ENCODE peak calls at places on chromosome 12, in four cellular contexts. C is IMR-90, P is H1, M is mesenchymal stem cell. N is an unnamed sample.

GRCh38 chr12:52528641-52529143 is 8.5 kb upstream of the KRT5 start:
- DNase-seq in C (no peak), P (no peak), M (no peak), N (no peak)

GRCh38 chr12:118645219-118645618 is 268.9 kb downstream of the SUDS3 start:
- DNase-seq in C (no peak), P (no peak), M (no peak), N (peak)

GRCh38 chr12:120367252-120367923 is 1.6 kb downstream of the MSI1 start:
- DNase-seq in C (no peak), P (no peak), M (no peak), N (peak)

GRCh38 chr12:45336762-45337596 is 121.1 kb downstream of the ANO6 start:
- DNase-seq in C (peak), P (no peak), M (peak), N (no peak)

GRCh38 chr12:92695577-92695976 is 7.2 kb upstream of the PLEKHG7 start:
- DNase-seq in C (no peak), P (no peak), M (no peak), N (no peak)

GRCh38 chr12:83537428-83538053 is 850.8 kb downstream of the TMTC2 start:
- DNase-seq in C (no peak), P (no peak), M (no peak), N (no peak)

GRCh38 chr12:47773858-47774580 is 981 bp downstream of the SLC48A1 start:
- DNase-seq in C (no peak), P (no peak), M (no peak), N (no peak)

GRCh38 chr12:93727195-93727811 is 50.1 kb downstream of the CRADD start:
- DNase-seq in C (no peak), P (no peak), M (peak), N (no peak)

GRCh38 chr12:67091204-67091603 is 178.0 kb upstream of the CAND1 start:
- DNase-seq in C (no peak), P (no peak), M (no peak), N (no peak)

GRCh38 chr12:20144341-20144740 is 224.0 kb upstream of the PDE3A start:
- DNase-seq in C (no peak), P (no peak), M (no peak), N (no peak)

GRCh38 chr12:10098762-10099161 is at the start of gene CLEC1A:
- DNase-seq in C (no peak), P (peak), M (peak), N (peak)

GRCh38 chr12:122946690-122947271 is 19.5 kb downstream of the ABCB9 start:
- DNase-seq in C (peak), P (no peak), M (peak), N (peak)

GRCh38 chr12:71639341-71639760 is 24.3 kb downstream of the ZFC3H1 start:
- DNase-seq in C (no peak), P (no peak), M (no peak), N (peak)

GRCh38 chr12:96078281-96078761 is 42.9 kb upstream of the LTA4H start:
- DNase-seq in C (peak), P (no peak), M (no peak), N (no peak)

GRCh38 chr12:23909559-23909958 is 39.9 kb downstream of the SOX5 start:
- DNase-seq in C (no peak), P (no peak), M (no peak), N (no peak)

GRCh38 chr12:110698171-110698902 is 9.4 kb upstream of the HVCN1 start:
- DNase-seq in C (peak), P (peak), M (peak), N (peak)

GRCh38 chr12:89827592-89827991 is 119.0 kb upstream of the ATP2B1 start:
- DNase-seq in C (no peak), P (no peak), M (no peak), N (peak)

GRCh38 chr12:92612611-92613010 is 90.2 kb upstream of the PLEKHG7 start:
- DNase-seq in C (no peak), P (no peak), M (no peak), N (no peak)

GRCh38 chr12:104582739-104583138 is 126.0 kb downstream of the CHST11 start:
- DNase-seq in C (no peak), P (no peak), M (no peak), N (no peak)

GRCh38 chr12:55720894-55721444 is 776 bp downstream of the RDH5 start:
- DNase-seq in C (peak), P (no peak), M (peak), N (no peak)

GRCh38 chr12:67388331-67389163 is 119.4 kb downstream of the CAND1 start:
- DNase-seq in C (no peak), P (no peak), M (no peak), N (peak)

GRCh38 chr12:69645031-69645430 is 34.3 kb upstream of the LRRC10 start:
- DNase-seq in C (peak), P (no peak), M (no peak), N (no peak)

GRCh38 chr12:111438501-111438900 is 32.8 kb downstream of the SH2B3 start:
- DNase-seq in C (peak), P (no peak), M (peak), N (peak)

GRCh38 chr12:119055977-119056376 is 74.6 kb downstream of the SRRM4 start:
- DNase-seq in C (no peak), P (no peak), M (no peak), N (no peak)

GRCh38 chr12:107616941-107617340 is 68.7 kb upstream of the PWP1 start:
- DNase-seq in C (no peak), P (no peak), M (no peak), N (no peak)

GRCh38 chr12:77946541-77947021 is 115.9 kb downstream of the NAV3 start:
- DNase-seq in C (peak), P (no peak), M (no peak), N (no peak)

GRCh38 chr12:86777335-86777734 is 521.1 kb upstream of the MGAT4C start:
- DNase-seq in C (no peak), P (no peak), M (no peak), N (no peak)

GRCh38 chr12:58387199-58387598 is 445.8 kb downstream of the ATP23 start:
- DNase-seq in C (peak), P (no peak), M (peak), N (peak)

GRCh38 chr12:16568873-16569272 is 37.1 kb downstream of the LMO3 start:
- DNase-seq in C (no peak), P (no peak), M (no peak), N (peak)

GRCh38 chr12:26830783-26831601 is 2.0 kb downstream of the ITPR2 start:
- DNase-seq in C (no peak), P (no peak), M (peak), N (peak)

GRCh38 chr12:117580718-117581062 is 219.3 kb upstream of the NOS1 start:
- DNase-seq in C (no peak), P (peak), M (no peak), N (peak)

GRCh38 chr12:99983721-99984258 is 946 bp downstream of the ANKS1B start:
- DNase-seq in C (no peak), P (no peak), M (no peak), N (peak)

GRCh38 chr12:124513297-124513867 is 54.0 kb downstream of the NCOR2 start:
- DNase-seq in C (no peak), P (peak), M (no peak), N (peak)
- H3K4me3 ChIP-seq in C (no peak), P (peak), M (peak), N (no peak)

GRCh38 chr12:31324845-31325523 is 966 bp downstream of the SINHCAF start:
- DNase-seq in C (peak), P (no peak), M (peak), N (peak)
- H2BK120ac ChIP-seq in C (peak), P (peak), M (peak), N (peak)

DNA sequence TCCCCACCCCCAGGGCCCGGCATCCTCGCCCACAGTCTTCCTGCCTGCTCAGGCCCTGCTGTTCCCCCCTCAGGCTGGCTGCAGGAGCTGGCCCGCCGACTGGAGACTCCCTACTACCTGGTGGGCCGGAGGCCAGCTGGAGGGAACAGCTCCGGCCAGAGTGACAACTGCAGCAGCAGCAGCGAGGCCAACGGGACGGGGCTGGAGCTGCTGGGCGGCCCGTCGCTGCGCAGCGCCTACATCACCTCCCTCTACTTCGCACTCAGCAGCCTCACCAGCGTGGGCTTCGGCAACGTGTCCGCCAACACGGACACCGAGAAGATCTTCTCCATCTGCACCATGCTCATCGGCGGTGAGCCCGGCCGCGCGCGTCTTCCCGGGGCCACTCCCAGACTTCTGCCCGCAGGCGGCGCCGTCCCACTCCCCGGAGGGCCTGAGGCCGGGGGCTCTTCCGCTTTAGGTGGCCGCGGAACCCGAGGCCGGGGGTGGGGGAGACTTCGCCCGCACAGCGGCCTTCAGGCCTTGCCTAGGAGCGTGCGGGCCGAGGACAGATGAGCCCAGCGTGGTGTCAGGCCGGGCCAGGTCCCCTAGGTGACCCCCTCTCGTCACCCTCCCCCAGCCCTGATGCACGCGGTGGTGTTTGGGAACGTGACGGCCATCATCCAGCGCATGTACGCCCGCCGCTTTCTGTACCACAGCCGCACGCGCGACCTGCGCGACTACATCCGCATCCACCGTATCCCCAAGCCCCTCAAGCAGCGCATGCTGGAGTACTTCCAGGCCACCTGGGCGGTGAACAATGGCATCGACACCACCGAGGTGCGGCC is 10.2 kb downstream of the KCNH3 start:
- DNase-seq in C (no peak), P (no peak), M (peak), N (peak)
- H4K8ac ChIP-seq in C (peak), P (peak), M (peak), N (no peak)

GRCh38 chr12:53752192-53752601 is 418 bp upstream of the CISTR start:
- DNase-seq in C (no peak), P (no peak), M (no peak), N (no peak)

GRCh38 chr12:53750812-53751335 is 905 bp downstream of the CISTR start:
- DNase-seq in C (peak), P (no peak), M (peak), N (peak)

GRCh38 chr12:53751336-53752191 is at the start of gene CISTR:
- DNase-seq in C (no peak), P (no peak), M (peak), N (peak)

GRCh38 chr12:53754196-53754595 is 2.4 kb upstream of the CISTR start:
- DNase-seq in C (no peak), P (no peak), M (no peak), N (peak)

GRCh38 chr12:53752651-53753050 is 872 bp upstream of the CISTR start:
- DNase-seq in C (no peak), P (no peak), M (no peak), N (no peak)
- H3K4me3 ChIP-seq in C (no peak), P (no peak), M (no peak), N (no peak)

GRCh38 chr12:105740970-105741725 is 397.6 kb downstream of the NUAK1 start:
- DNase-seq in C (peak), P (no peak), M (peak), N (no peak)
- H2BK120ac ChIP-seq in C (no peak), P (peak), M (no peak), N (no peak)

DNA sequence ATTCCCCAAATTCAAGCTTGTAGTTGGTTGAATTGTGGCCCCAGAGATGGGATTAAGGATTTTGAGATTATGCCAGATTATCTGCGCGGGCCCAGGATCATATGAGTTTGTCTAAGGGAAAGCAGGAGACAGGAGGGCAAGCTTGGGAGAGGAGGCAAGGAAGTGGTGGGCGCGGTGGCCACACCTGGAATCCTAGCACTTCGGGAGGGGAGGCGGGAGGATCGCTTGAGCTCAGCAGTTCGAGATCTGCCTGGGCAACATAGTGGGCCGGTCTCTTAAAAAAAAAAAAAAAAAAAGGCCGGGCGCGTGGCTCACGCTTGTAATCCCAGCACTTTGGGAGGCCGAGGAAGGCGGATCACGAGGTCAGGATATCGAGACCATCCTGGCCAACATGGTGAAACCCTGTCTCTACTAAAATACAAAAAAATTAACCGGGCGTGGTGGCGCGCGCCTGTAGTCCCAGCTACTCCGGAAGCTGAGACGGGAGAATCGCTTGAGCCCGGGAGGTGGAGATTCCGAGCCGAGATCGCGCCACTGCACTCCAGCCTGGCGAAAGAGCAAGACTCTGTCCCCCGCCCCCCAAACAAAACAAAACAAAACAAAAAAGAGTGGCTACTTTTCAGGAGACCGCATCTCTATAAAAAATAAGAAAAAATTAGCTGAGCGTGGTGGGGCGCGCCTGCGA is 854 bp upstream of the PUS1 start:
- DNase-seq in C (peak), P (no peak), M (peak), N (peak)
- H4K8ac ChIP-seq in C (peak), P (peak), M (peak), N (no peak)

DNA sequence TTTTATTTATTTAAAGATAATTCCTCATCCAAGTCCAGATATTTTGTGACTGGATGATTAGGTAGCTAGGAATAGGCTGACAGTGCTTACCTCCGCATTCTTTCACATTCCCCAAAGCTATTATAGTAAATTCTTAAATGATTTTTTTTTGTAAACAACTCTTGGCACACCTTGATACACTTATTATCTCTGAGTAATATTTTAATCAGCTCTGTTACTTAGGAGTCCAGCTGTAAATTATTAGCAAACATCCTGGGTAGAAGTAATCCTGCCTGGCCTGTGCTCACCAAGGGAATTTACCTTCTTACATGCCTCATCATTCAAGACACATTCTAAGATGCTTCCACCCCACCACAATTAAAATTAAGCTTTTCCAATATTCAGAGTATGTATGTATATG is 186.1 kb downstream of the SLC2A13 start:
- DNase-seq in C (no peak), P (no peak), M (no peak), N (no peak)
- H3K4me3 ChIP-seq in C (no peak), P (no peak), M (no peak), N (no peak)

GRCh38 chr12:32229971-32230606 is 123.4 kb downstream of the BICD1 start:
- DNase-seq in C (no peak), P (no peak), M (no peak), N (peak)
- H2BK120ac ChIP-seq in C (no peak), P (no peak), M (no peak), N (no peak)

DNA sequence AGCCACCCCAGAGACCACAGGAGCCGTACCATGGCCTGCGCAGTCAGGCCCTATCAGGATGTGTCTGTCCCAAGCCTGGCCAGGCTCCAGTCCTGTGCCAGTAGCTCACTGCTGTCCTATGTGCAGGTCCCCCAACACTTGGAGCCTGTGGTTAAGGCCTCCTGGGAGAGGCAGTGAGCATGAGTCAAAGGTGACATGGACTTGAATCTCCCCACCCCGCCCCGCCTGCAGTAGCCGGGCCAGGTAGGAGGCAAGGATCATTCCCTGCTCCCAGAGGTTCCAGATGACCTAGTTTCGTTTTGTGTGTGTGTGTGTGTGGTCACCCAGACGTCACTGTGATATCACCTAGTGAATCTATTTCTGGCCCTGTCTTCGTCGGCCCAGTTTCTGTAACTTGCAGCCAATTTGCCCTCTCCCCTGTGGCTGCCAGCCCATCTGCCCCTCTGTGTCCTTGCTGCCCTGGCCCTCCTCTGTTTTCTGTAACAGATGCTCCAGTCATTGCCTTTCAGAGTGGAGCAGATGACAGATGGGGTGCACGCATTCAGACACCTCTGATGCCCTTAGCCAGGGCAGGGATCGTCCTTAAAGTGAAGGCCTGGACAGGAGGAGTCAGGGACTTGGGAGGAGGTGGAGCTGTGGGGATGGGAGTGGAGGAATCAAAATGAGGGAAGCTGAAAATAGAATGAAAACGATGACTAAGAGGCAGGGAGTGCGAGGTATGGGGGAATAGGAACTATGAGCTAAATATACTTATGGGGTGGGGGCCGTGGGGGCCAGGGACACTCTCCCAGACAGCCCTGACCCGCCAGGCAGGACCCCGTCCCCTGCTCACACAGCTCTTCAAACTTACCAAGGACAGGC is 37.4 kb downstream of the SLC6A12 start:
- DNase-seq in C (peak), P (no peak), M (peak), N (peak)
- H4K8ac ChIP-seq in C (peak), P (no peak), M (no peak), N (no peak)

DNA sequence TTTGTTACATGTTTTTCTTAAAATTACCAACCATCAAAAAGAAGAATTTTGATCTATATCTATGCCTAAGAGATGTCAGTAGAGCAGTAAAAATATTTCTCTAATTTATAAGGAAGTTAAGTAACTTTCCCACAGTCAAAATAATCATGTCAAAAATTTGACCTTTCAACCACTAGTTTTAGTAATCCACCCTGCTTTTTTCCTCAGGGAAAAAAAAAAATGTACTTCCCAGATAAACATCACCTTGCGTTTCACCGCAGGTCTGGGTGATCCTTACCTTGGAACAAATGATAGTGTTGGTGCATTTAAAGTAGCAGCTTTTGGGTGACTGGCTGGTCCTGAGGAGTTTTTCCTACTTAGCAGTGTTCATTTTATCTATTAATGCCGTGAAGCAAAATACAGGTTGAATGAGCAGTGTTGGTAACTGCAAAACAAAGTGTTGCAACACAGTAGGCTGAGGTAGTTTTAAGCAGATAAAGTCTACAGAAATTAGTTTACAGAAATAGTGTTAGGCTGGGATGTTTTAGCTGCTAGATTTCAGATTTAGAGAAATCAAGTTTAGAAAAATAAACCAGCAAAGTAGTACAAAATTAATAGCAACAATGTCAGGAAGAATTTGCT is 137.2 kb upstream of the DNM1L start:
- DNase-seq in C (no peak), P (no peak), M (no peak), N (no peak)
- H3K4me3 ChIP-seq in C (no peak), P (no peak), M (no peak), N (no peak)

N was measured in mesendoderm.